ENCODE peak calls at places on chromosomes 6 and 20, in eight cellular contexts. T is upper lobe of right lung; E is heart right ventricle; K is globus pallidus; U is fibroblast of the conjunctiva; J is stimulated activated CD4-positive, alpha-beta T cell treated with anti-CD3 and anti-CD28 coated beads, Interleukin-4, amount 100 ng/mL, for 24 hours; A is GM19239; P is AG08395. F is an unnamed sample.

GRCh38 chr6:82554706-82555105 is 191.1 kb downstream of the TPBG start:
- DNase-seq in J (no peak), T (no peak), U (no peak), A (no peak), P (no peak), K (no peak), E (no peak), F (no peak)

GRCh38 chr6:136117081-136117480 is 133.0 kb downstream of the MTFR2 start:
- DNase-seq in K (no peak), J (no peak), E (no peak), U (no peak), T (no peak), A (no peak), P (no peak), F (no peak)

GRCh38 chr6:4888841-4889240 is 112.6 kb downstream of the CDYL start:
- DNase-seq in J (no peak), A (no peak), K (no peak), P (no peak), U (no peak), E (no peak), T (no peak), F (no peak)

GRCh38 chr20:46844965-46845364 is 49.7 kb upstream of the EYA2 start:
- DNase-seq in A (no peak), T (no peak), J (no peak), P (no peak), U (no peak), E (no peak), K (no peak), F (no peak)

GRCh38 chr6:143902827-143903226 is 38.6 kb downstream of the ZC2HC1B start:
- DNase-seq in K (no peak), J (no peak), U (no peak), A (no peak), E (no peak), P (no peak), T (no peak), F (no peak)

GRCh38 chr6:119830069-119830468 is 480.5 kb upstream of the MAN1A1 start:
- DNase-seq in J (no peak), E (no peak), P (no peak), A (no peak), K (no peak), T (no peak), U (no peak), F (no peak)

GRCh38 chr6:158467923-158468322 is 92.0 kb upstream of the TMEM181 start:
- DNase-seq in P (no peak), J (no peak), U (no peak), T (no peak), A (no peak), K (no peak), E (no peak), F (no peak)

GRCh38 chr6:68238097-68238597 is 396.9 kb upstream of the ADGRB3 start:
- DNase-seq in U (no peak), K (no peak), E (no peak), P (no peak), J (no peak), A (no peak), T (no peak), F (no peak)

GRCh38 chr20:11492846-11493245 is 424.8 kb upstream of the BTBD3 start:
- DNase-seq in A (no peak), J (no peak), T (no peak), E (no peak), K (no peak), U (no peak), P (no peak), F (no peak)

GRCh38 chr6:136226027-136226673 is 24.0 kb downstream of the MTFR2 start:
- DNase-seq in T (no peak), U (peak), P (peak), K (peak), A (peak), E (peak), J (peak), F (no peak)

GRCh38 chr6:83708546-83708969 is 343 bp downstream of the SNAP91 start:
- DNase-seq in E (no peak), U (no peak), T (peak), J (no peak), A (no peak), K (peak), P (peak), F (peak)

GRCh38 chr6:44110966-44111365 is 16.3 kb downstream of the MRPL14 start:
- DNase-seq in K (no peak), J (no peak), P (no peak), E (no peak), T (no peak), A (no peak), U (no peak), F (no peak)

GRCh38 chr6:96878101-96878500 is 19.6 kb downstream of the NDUFAF4 start:
- DNase-seq in U (no peak), J (no peak), K (no peak), A (no peak), E (no peak), T (no peak), P (no peak), F (no peak)

GRCh38 chr6:34718867-34719441 is 22.4 kb upstream of the ILRUN start:
- DNase-seq in P (no peak), E (no peak), K (no peak), J (no peak), T (no peak), A (no peak), U (no peak), F (no peak)

GRCh38 chr6:11258260-11259237 is 26.1 kb upstream of the NEDD9 start:
- DNase-seq in A (no peak), U (no peak), E (no peak), K (no peak), P (no peak), J (no peak), T (no peak), F (no peak)

GRCh38 chr6:134477991-134478635 is 160.2 kb upstream of the SGK1 start:
- DNase-seq in A (no peak), U (no peak), E (no peak), K (no peak), T (no peak), P (peak), J (no peak), F (peak)

GRCh38 chr20:53364617-53365016 is 229.0 kb downstream of the ZNF217 start:
- DNase-seq in J (no peak), P (no peak), K (peak), E (no peak), A (no peak), U (no peak), T (no peak), F (no peak)

GRCh38 chr6:33993653-33994052 is 152.2 kb downstream of the GRM4 start:
- DNase-seq in A (no peak), K (no peak), U (no peak), J (no peak), P (no peak), T (no peak), E (no peak), F (no peak)

GRCh38 chr20:38338849-38339520 is 7.3 kb upstream of the LBP start:
- DNase-seq in K (no peak), J (no peak), E (no peak), T (no peak), A (no peak), P (no peak), U (no peak), F (no peak)

GRCh38 chr6:45647341-45648138 is 269.8 kb upstream of the SUPT3H start:
- DNase-seq in E (no peak), P (no peak), A (no peak), J (no peak), U (no peak), T (no peak), K (no peak), F (no peak)

GRCh38 chr20:34907616-34908469 is 31.4 kb downstream of the ACSS2 start:
- DNase-seq in K (peak), J (no peak), T (no peak), P (peak), E (peak), A (no peak), U (peak), F (peak)

F was measured in SJSA1.